ENCODE peak calls at places on chromosomes 13 and 19, in four cellular contexts. One of them, this sample, is unnamed.

GRCh38 chr19:34332027-34332786 is 32.8 kb upstream of the GPI start:
- DNase-seq in ovary: no peak
- DNase-seq in CD8-positive, alpha-beta T cell: no peak
- DNase-seq in psoas muscle: no peak
- DNase-seq in this sample: no peak

GRCh38 chr19:12757544-12758274 is 6.1 kb downstream of the BEST2 start:
- DNase-seq in ovary: peak; percentile 66
- DNase-seq in CD8-positive, alpha-beta T cell: peak; percentile 32
- DNase-seq in psoas muscle: peak; percentile 85
- DNase-seq in this sample: peak; percentile 83

GRCh38 chr13:51856027-51856736 is 5.6 kb upstream of the CCDC70 start:
- DNase-seq in CD8-positive, alpha-beta T cell: no peak
- DNase-seq in psoas muscle: no peak
- DNase-seq in ovary: no peak
- DNase-seq in this sample: no peak

GRCh38 chr13:114157869-114158495 is 21.1 kb upstream of the CFAP97D2 start:
- DNase-seq in CD8-positive, alpha-beta T cell: no peak
- DNase-seq in ovary: no peak
- DNase-seq in psoas muscle: no peak
- DNase-seq in this sample: no peak

GRCh38 chr19:12126707-12127106 is 13.4 kb downstream of the ZNF20 start:
- DNase-seq in psoas muscle: no peak
- DNase-seq in ovary: no peak
- DNase-seq in CD8-positive, alpha-beta T cell: no peak
- DNase-seq in this sample: no peak

GRCh38 chr13:99275093-99275469 is 16.9 kb upstream of the GPR18 start:
- DNase-seq in psoas muscle: no peak
- DNase-seq in CD8-positive, alpha-beta T cell: peak; percentile 28
- DNase-seq in ovary: no peak
- DNase-seq in this sample: no peak

GRCh38 chr13:20702945-20703784 is at the start of gene IL17D:
- DNase-seq in CD8-positive, alpha-beta T cell: no peak
- DNase-seq in psoas muscle: peak; percentile 62
- DNase-seq in ovary: peak; percentile 39
- DNase-seq in this sample: peak; percentile 69

GRCh38 chr13:67228909-67229308 is 1.2 kb downstream of the PCDH9 start:
- DNase-seq in CD8-positive, alpha-beta T cell: no peak
- DNase-seq in psoas muscle: no peak
- DNase-seq in ovary: no peak
- DNase-seq in this sample: no peak

GRCh38 chr13:33229446-33230177 is 55.9 kb downstream of the STARD13 start:
- DNase-seq in CD8-positive, alpha-beta T cell: no peak
- DNase-seq in ovary: no peak
- DNase-seq in psoas muscle: no peak
- DNase-seq in this sample: no peak

DNA sequence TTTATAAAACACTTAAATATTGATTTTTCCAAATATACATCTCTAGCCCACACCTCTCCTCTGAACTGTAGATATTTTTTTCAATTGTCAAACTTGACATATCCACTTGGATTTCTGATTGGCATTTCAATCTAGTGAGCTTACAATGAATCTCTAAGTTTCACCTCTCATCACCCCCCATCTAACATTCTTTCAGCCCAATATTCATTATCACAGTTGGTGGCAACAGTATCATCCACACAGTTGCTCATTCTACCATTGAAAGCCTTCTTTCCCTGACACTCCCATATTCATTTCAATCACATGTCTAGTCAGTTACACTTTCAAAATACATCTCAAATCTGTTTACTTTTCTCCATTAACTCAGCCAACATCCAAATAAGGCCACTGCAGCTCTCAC is 385.2 kb downstream of the PCDH20 start:
- DNase-seq in CD8-positive, alpha-beta T cell: no peak
- DNase-seq in psoas muscle: no peak
- DNase-seq in ovary: no peak
- DNase-seq in this sample: no peak
- H3K4me3 ChIP-seq in CD8-positive, alpha-beta T cell: no peak overlapping the region
- H3K4me3 ChIP-seq in psoas muscle: no peak overlapping the region
- H3K4me3 ChIP-seq in ovary: no peak overlapping the region
- H3K4me3 ChIP-seq in this sample: no peak overlapping the region

GRCh38 chr13:43983373-43983772 is 103.7 kb downstream of the LACC1 start:
- DNase-seq in ovary: no peak
- DNase-seq in CD8-positive, alpha-beta T cell: no peak
- DNase-seq in psoas muscle: no peak
- DNase-seq in this sample: no peak

GRCh38 chr13:43981091-43981490 is 101.4 kb downstream of the LACC1 start:
- DNase-seq in psoas muscle: no peak
- DNase-seq in CD8-positive, alpha-beta T cell: no peak
- DNase-seq in ovary: no peak
- DNase-seq in this sample: no peak

GRCh38 chr13:43979492-43979891 is 99.8 kb downstream of the LACC1 start:
- DNase-seq in ovary: no peak
- DNase-seq in CD8-positive, alpha-beta T cell: no peak
- DNase-seq in psoas muscle: no peak
- DNase-seq in this sample: no peak

GRCh38 chr13:43984292-43984691 is 104.6 kb downstream of the LACC1 start:
- DNase-seq in psoas muscle: no peak
- DNase-seq in ovary: no peak
- DNase-seq in CD8-positive, alpha-beta T cell: no peak
- DNase-seq in this sample: no peak

DNA sequence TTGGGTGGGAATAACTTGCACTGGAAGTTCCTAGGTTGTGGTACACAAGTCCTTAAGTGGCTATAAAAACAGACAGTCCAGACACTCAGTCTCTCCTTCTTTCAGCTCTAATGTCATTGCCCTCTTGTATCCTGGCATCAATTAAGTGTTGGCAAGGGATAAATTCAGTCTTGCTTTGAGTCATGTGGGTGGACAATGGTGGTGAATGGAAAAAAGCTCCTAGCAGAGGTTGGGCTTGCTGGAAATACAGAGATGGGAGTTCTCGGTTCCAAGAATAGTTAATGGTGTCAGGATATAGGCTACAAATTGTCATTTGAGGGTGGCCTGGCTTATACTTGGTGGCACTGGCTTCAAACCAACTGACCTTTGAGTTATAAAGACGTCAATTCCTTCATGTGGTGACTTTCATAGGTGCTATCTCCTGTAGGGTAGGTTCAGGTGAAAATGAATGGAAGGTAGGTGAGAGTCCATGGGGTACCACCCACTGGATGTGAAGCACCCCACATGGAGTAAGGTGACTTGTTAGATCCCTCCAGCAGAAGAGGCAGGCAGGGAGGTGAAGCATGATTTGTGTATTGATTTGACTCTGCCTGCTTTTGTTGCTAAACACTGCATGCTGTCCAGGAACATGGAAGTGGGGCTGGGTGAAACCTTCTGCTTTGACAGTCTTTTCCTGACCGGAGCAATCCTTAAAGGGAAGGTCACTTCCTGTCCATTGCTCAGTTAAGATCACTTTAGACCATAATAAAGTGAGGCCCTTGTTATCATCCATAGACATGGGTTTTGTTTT is 102.0 kb downstream of the LACC1 start:
- DNase-seq in psoas muscle: no peak
- DNase-seq in ovary: no peak
- DNase-seq in CD8-positive, alpha-beta T cell: no peak
- DNase-seq in this sample: no peak
- TF ChIP-seq CTCF in psoas muscle: no peak
- TF ChIP-seq CTCF in ovary: no peak
- TF ChIP-seq CTCF in CD8-positive, alpha-beta T cell: no peak
- TF ChIP-seq CTCF in this sample: no peak

DNA sequence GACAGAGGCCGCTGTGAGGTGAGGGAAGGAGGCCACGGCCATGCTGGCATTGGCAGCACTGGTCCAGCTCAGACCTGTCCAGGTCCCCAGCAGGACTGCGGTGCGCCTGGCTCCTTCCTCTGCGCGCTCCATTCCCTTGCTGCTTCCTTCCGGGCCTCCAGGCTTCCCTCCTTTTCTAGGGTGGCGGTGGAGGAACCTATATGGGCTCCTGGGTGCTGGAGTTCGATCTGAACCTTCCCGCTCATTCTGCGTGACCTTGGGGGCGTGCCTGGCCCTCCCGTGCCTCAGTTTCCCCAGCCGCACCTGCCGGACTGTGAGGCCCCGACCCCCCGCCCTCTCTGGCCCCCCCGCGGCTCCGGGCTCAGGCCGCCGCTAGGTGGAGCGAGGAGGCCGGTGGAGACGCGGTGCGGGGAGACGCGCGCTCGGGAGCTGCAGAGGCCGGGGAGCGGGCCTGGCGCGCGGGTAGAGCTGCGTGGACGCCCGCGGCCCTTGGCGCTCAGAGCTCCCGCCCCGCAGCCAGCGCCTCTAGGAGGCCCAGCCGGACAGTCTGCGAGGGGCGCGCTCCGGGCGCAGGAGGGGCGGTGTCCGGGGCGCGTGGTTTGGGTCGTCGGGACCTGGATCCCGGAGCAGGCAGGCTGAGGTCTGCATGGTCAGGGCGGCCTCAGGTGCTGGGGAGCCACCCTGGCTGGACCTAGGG is 29.9 kb downstream of the EFNA2 start:
- DNase-seq in psoas muscle: peak; percentile 73
- DNase-seq in ovary: peak; percentile 46
- DNase-seq in CD8-positive, alpha-beta T cell: peak; percentile 12
- DNase-seq in this sample: peak; percentile 45
- H3K4me3 ChIP-seq in psoas muscle: peak overlapping the region; percentile 45
- H3K4me3 ChIP-seq in ovary: no peak overlapping the region
- H3K4me3 ChIP-seq in CD8-positive, alpha-beta T cell: no peak overlapping the region
- H3K4me3 ChIP-seq in this sample: no peak overlapping the region

GRCh38 chr13:112877066-112877465 is 91.9 kb upstream of the MCF2L start:
- DNase-seq in ovary: no peak
- DNase-seq in psoas muscle: peak; percentile 26
- DNase-seq in CD8-positive, alpha-beta T cell: no peak
- DNase-seq in this sample: no peak

GRCh38 chr13:112873851-112874750 is 94.9 kb upstream of the MCF2L start:
- DNase-seq in psoas muscle: peak; percentile 88
- DNase-seq in ovary: peak; percentile 82
- DNase-seq in CD8-positive, alpha-beta T cell: peak; percentile 26
- DNase-seq in this sample: peak; percentile 74

GRCh38 chr13:112875627-112876026 is 93.4 kb upstream of the MCF2L start:
- DNase-seq in CD8-positive, alpha-beta T cell: no peak
- DNase-seq in ovary: no peak
- DNase-seq in psoas muscle: peak; percentile 48
- DNase-seq in this sample: no peak

GRCh38 chr13:112876305-112877000 is 92.6 kb upstream of the MCF2L start:
- DNase-seq in psoas muscle: peak; percentile 35
- DNase-seq in CD8-positive, alpha-beta T cell: no peak
- DNase-seq in ovary: no peak
- DNase-seq in this sample: no peak

GRCh38 chr13:112874751-112875300 is 94.2 kb upstream of the MCF2L start:
- DNase-seq in CD8-positive, alpha-beta T cell: no peak
- DNase-seq in psoas muscle: peak; percentile 41
- DNase-seq in ovary: no peak
- DNase-seq in this sample: no peak
- TF ChIP-seq CTCF in CD8-positive, alpha-beta T cell: no peak
- TF ChIP-seq CTCF in psoas muscle: no peak
- TF ChIP-seq CTCF in ovary: no peak
- TF ChIP-seq CTCF in this sample: no peak

DNA sequence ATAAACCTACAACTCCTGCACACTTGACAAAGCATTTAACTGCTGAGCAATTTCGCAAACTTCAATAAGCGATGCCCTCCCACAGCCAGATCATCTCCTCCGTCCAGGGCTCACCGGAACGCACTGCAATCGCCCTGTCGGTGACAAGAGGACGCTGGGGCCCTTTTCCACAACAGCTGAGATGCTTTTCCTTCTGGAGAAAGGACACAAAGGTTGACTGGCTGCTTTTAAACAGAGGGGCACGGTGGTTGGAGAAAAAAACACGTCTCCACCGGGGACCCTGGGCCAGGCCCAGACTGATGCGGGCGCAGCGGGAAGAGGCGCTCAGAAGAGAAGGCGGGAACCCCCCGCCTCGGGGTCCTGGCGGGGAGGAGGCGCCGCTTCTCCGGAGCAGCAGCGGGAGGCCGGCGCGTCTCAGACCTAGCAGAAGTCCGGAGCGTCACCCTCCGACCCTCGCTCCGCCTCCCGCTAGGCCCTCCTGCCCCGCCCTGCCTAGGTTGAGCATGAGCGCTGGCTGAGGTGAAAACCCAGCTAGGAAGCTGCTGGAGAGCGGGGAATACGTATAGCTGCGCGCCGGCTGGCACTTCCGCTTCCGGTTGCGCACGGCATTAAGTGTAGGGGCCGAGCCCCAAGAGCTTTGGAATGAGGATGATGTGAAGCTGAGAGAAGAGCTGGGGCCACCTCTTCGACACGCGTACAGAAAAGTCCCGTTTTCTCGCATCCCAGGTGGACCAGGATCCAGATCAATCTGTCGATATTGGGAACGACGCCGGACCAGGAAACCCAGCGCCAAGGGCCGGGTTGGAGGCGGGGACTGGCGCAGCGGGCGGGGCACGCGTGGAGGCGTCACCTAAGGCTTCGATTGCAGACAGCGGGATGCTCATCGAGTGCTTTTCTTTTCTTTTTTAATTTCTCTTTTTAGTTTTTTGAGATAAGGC is at the start of gene ZNF846:
- DNase-seq in ovary: peak; percentile 92
- DNase-seq in psoas muscle: peak; percentile 96
- DNase-seq in CD8-positive, alpha-beta T cell: peak; percentile 89
- DNase-seq in this sample: peak; percentile 97
- H3K4me3 ChIP-seq in ovary: peak within 1 kb of the TSS; percentile 84
- H3K4me3 ChIP-seq in psoas muscle: peak within 1 kb of the TSS; percentile 80
- H3K4me3 ChIP-seq in CD8-positive, alpha-beta T cell: peak within 1 kb of the TSS; percentile 94
- H3K4me3 ChIP-seq in this sample: peak within 1 kb of the TSS; percentile 76

DNA sequence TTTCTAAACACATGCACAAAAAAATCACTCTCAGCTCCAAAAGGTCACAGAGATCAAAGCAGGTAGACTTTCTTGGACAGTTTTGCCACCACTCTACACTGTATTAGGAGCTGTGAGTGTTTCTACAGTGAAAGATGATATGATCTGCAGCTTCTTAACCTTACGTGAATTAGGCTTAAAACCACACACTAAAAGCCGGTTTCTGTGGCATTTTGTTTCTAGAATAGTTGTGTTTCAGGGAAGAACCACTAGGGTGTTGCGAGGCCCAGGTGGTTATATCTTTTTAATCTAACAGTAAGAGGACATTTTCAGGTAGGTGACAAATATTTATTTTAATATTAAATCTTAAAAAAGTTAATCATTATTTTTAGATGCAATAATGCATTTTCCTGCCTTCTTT is 216.4 kb downstream of the KLF5 start:
- DNase-seq in psoas muscle: no peak
- DNase-seq in ovary: no peak
- DNase-seq in CD8-positive, alpha-beta T cell: no peak
- DNase-seq in this sample: no peak
- TF ChIP-seq CTCF in psoas muscle: no peak
- TF ChIP-seq CTCF in ovary: no peak
- TF ChIP-seq CTCF in CD8-positive, alpha-beta T cell: no peak
- TF ChIP-seq CTCF in this sample: no peak

This sample was measured in GM06990.